ENCODE peak calls at places on chromosome 2, in six cellular contexts. N is activated CD8-positive, alpha-beta T cell treated with anti-CD3 and anti-CD28 coated beads for 36 hours; O is neural progenitor cell; J is PC-9; P is upper lobe of left lung; V is psoas muscle. C is an unnamed sample.

GRCh38 chr2:133158024-133158423 is 410.2 kb downstream of the NCKAP5 start:
- DNase-seq in P (no peak), N (no peak), J (no peak), V (no peak), O (no peak), C (no peak)

GRCh38 chr2:8453904-8454302 is 228.0 kb upstream of the ID2 start:
- DNase-seq in V (no peak), O (no peak), N (no peak), J (no peak), P (no peak), C (no peak)

GRCh38 chr2:230877131-230877736 is 12.5 kb downstream of the ITM2C start:
- DNase-seq in N (no peak), J (no peak), O (no peak), V (no peak), P (peak), C (no peak)

GRCh38 chr2:57880967-57881366 is 165.6 kb upstream of the VRK2 start:
- DNase-seq in O (no peak), N (no peak), P (peak), V (no peak), J (peak), C (no peak)

GRCh38 chr2:151777911-151778310 is 43.6 kb upstream of the NEB start:
- DNase-seq in V (no peak), O (no peak), P (no peak), J (no peak), N (no peak), C (no peak)

GRCh38 chr2:124369181-124369580 is 344.1 kb downstream of the CNTNAP5 start:
- DNase-seq in P (no peak), J (peak), V (no peak), O (no peak), N (no peak), C (no peak)

GRCh38 chr2:10814571-10815331 is 2.2 kb upstream of the PDIA6 start:
- DNase-seq in N (no peak), V (no peak), O (peak), J (no peak), P (no peak), C (no peak)

GRCh38 chr2:236176417-236176816 is 8.2 kb upstream of the GBX2 start:
- DNase-seq in O (peak), P (no peak), J (no peak), N (peak), V (no peak), C (peak)

GRCh38 chr2:215664847-215665525 is 229.1 kb upstream of the FN1 start:
- DNase-seq in P (no peak), V (no peak), O (no peak), J (peak), N (no peak), C (peak)

GRCh38 chr2:66433945-66434678 is 813 bp upstream of the MEIS1 start:
- DNase-seq in V (peak), J (peak), O (peak), N (no peak), P (peak), C (no peak)

GRCh38 chr2:222819722-222820333 is 41.0 kb upstream of the ACSL3 start:
- DNase-seq in N (no peak), P (no peak), V (no peak), O (no peak), J (peak), C (no peak)

GRCh38 chr2:191349990-191350389 is 104.8 kb downstream of the MYO1B start:
- DNase-seq in V (no peak), O (no peak), N (no peak), P (no peak), J (no peak), C (no peak)
- TF ChIP-seq CTCF in V (no peak), O (no peak), N (no peak), P (no peak), J (no peak), C (no peak)

GRCh38 chr2:99818842-99819241 is 323.5 kb downstream of the AFF3 start:
- DNase-seq in N (no peak), V (no peak), O (no peak), P (no peak), J (no peak), C (no peak)
- TF ChIP-seq CTCF in N (no peak), V (peak), O (peak), P (no peak), J (peak), C (no peak)

GRCh38 chr2:217919204-217919603 is 83.6 kb downstream of the TNS1 start:
- DNase-seq in P (peak), N (no peak), J (no peak), O (no peak), V (peak), C (no peak)

GRCh38 chr2:217922101-217923006 is 80.4 kb downstream of the TNS1 start:
- DNase-seq in N (no peak), V (peak), O (peak), J (no peak), P (peak), C (no peak)

GRCh38 chr2:217919781-217920351 is 82.9 kb downstream of the TNS1 start:
- DNase-seq in N (no peak), O (no peak), P (no peak), J (no peak), V (peak), C (no peak)

GRCh38 chr2:217923007-217923686 is 79.6 kb downstream of the TNS1 start:
- DNase-seq in P (no peak), V (no peak), J (no peak), N (no peak), O (no peak), C (no peak)

GRCh38 chr2:217920879-217921603 is 81.8 kb downstream of the TNS1 start:
- DNase-seq in O (no peak), J (no peak), V (peak), N (no peak), P (no peak), C (no peak)
- TF ChIP-seq CTCF in O (no peak), J (no peak), V (no peak), N (no peak), P (no peak), C (no peak)

DNA sequence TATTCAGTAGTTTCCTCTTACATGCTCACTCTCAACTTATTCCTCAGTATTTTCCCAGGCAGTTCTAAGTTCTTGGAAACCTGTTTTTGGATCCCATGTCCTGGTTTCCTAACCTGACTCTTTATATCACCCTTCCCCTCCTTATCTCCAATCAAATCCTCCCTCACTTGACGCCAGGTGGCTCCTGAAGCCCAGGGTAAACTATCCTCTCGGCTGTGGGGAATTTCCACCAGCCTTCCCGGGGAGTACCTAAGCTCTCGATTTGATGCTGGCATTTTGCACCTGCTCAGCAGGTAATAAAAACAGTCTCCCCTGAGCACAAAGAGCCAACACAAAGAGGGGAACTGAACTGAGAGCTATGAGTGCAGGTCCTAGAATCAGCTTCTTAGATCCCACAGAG is 538.0 kb downstream of the SLC4A3 start:
- DNase-seq in V (no peak), N (no peak), O (peak), J (no peak), P (no peak), C (no peak)
- TF ChIP-seq CTCF in V (no peak), N (no peak), O (peak), J (no peak), P (no peak), C (no peak)

GRCh38 chr2:98632351-98632750 is 24.0 kb downstream of the UNC50 start:
- DNase-seq in O (no peak), P (no peak), N (no peak), J (no peak), V (no peak), C (no peak)

GRCh38 chr2:98637401-98638144 is 29.2 kb downstream of the UNC50 start:
- DNase-seq in P (no peak), J (no peak), N (peak), V (no peak), O (no peak), C (peak)

DNA sequence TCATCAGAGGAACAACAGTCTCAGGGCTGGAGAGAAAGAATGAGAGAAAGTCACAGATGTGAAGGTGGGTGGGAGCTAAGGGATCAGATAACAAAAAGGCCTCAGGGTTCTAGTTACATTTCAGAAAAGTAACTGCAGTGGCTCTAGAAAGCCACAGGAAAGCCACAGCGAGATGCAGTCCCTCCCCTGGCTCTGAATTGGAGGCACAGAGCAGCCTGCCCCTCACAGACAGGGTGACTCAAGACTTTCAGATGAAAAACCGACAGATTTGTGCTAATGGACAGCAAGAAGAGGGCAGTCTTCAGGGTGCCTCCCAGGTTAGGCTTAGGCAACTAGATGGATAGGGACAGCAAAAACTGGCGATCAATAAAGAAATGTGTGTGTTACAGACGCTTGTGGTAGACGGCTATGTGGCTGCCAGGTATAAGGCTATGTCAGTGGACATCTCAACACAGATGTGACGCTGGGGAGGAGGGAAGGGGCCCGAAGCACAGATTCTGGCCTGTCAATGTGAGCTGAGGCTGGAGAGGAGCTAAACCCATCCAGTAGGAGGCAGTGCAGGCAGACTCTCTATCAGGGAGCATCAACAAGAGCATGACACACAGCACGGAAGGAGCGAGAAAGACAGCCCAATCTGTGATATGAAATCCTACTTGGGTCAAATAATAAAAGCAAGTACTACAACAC is 26.2 kb downstream of the UNC50 start:
- DNase-seq in P (no peak), O (peak), V (no peak), N (peak), J (no peak), C (no peak)
- TF ChIP-seq CTCF in P (no peak), O (peak), V (no peak), N (peak), J (peak), C (no peak)

GRCh38 chr2:227035678-227036077 is 128.3 kb downstream of the COL4A4 start:
- DNase-seq in V (no peak), N (no peak), P (no peak), O (no peak), J (no peak), C (no peak)

GRCh38 chr2:227031379-227031778 is 132.6 kb downstream of the COL4A4 start:
- DNase-seq in O (no peak), P (no peak), V (no peak), J (no peak), N (no peak), C (no peak)

GRCh38 chr2:227030789-227031188 is 133.2 kb downstream of the COL4A4 start:
- DNase-seq in O (no peak), P (no peak), J (no peak), N (no peak), V (no peak), C (no peak)

GRCh38 chr2:227036527-227036926 is 127.5 kb downstream of the COL4A4 start:
- DNase-seq in V (no peak), N (no peak), J (no peak), O (no peak), P (no peak), C (no peak)

DNA sequence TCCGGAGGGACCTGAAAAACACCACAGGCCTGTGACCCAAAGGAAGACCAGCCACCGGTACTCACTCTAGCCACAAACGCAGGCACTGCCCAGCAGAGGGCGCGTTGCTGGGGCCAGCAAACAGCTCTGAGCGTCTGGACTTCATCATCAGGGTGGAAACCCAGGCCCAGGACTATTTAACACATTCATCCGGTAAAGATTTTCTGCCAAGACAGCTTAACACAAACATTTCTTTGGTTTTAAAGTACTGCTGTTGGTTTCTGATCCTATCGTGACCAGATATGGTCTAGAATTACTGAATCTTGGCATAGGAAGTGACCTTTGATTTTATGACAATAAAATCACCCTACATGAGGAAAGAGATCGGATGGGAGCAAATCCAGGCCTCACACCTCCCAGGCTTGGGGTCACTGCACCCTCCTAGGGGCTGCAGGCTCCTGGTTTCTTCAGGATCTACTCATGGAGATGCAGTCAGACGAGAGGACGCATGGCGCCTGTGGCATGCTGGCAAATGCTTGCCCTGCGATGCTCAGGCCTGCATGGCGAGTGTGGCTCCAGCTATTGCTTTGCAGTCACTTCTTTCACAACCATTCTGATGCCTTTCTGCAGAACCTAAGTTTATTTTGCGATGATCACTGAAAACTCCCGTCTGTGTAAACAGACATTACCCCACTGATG is 130.4 kb downstream of the COL4A4 start:
- DNase-seq in V (peak), J (no peak), O (peak), N (peak), P (peak), C (peak)
- TF ChIP-seq CTCF in V (peak), J (peak), O (peak), N (peak), P (no peak), C (peak)

DNA sequence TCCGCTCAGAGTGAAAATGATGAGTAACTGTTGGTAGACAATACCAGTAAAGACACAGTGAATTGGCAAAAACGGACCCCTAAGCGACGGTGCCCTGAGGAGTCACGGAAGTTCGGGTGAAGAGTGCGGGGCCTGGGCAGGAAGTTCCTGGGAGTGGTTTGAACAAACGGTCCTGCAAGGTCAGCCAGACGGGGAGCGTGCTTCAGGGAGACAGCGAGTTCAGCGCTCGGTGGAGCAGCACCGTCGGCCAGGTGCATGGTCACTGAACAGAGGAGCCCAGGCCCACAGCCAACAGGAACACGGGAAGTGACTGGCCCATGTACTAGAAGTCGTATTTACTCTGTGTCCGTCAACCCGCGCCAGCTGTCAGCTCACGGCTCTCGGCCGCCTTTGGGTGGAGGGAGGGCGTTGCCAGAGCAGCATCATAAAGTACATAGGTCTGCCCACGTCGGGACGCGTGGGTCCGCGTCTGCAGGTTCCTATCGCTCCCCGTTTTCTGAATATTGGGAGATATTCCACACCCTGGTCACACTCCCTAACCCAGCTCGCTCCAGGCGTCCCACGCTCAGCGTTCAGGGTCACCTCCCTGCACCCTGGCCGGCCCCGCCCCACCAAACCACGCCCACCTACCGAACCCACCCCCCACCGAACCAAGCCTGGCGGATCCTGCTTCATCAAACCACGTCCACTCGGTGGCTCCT is 75.6 kb upstream of the UXS1 start:
- DNase-seq in N (peak), J (no peak), O (no peak), V (peak), P (peak), C (peak)
- TF ChIP-seq CTCF in N (no peak), J (no peak), O (no peak), V (no peak), P (no peak), C (no peak)

C was measured in GM13976.